ENCODE peak calls at places on chromosomes 16 and 17, in six cellular contexts. L is GM12865, S is astrocyte of the spinal cord, C is left lung, P is neural crest cell, H is right atrium auricular region. T is an unnamed sample.

GRCh38 chr17:57033296-57033695 is 51.8 kb upstream of the AKAP1 start:
- DNase-seq in L (no peak), S (peak; percentile 42), C (peak; percentile 47), P (no peak), H (no peak), T (no peak)

GRCh38 chr16:30010817-30011504 is at the start of gene DOC2A:
- DNase-seq in L (no peak), S (no peak), C (no peak), P (peak; percentile 48), H (no peak), T (no peak)

GRCh38 chr16:24713379-24713778 is 16.1 kb upstream of the TNRC6A start:
- DNase-seq in L (no peak), S (no peak), C (no peak), P (no peak), H (no peak), T (no peak)

GRCh38 chr16:24834459-24835335 is 11.1 kb upstream of the SLC5A11 start:
- DNase-seq in L (peak; percentile 8), S (peak; percentile 41), C (no peak), P (no peak), H (no peak), T (no peak)

GRCh38 chr17:44314869-44315661 is 6.7 kb downstream of the RUNDC3A start:
- DNase-seq in L (peak; percentile 57), S (no peak), C (no peak), P (no peak), H (no peak), T (no peak)

GRCh38 chr16:2769675-2770056 is 7.4 kb downstream of the ELOB start:
- DNase-seq in L (no peak), S (no peak), C (peak; percentile 60), P (no peak), H (no peak), T (no peak)

GRCh38 chr16:80804451-80805383 is at the start of gene CDYL2:
- DNase-seq in L (peak; percentile 70), S (no peak), C (peak; percentile 49), P (peak; percentile 4), H (no peak), T (peak; percentile 55)

GRCh38 chr17:66840061-66840460 is 5.1 kb downstream of the CACNG5 start:
- DNase-seq in L (no peak), S (no peak), C (no peak), P (no peak), H (no peak), T (no peak)

GRCh38 chr17:9612016-9612415 is 33.3 kb upstream of the USP43 start:
- DNase-seq in L (no peak), S (no peak), C (no peak), P (no peak), H (no peak), T (no peak)

GRCh38 chr17:21539146-21539545 is 153.2 kb upstream of the KCNJ18 start:
- DNase-seq in L (no peak), S (no peak), C (no peak), P (no peak), H (no peak), T (no peak)

GRCh38 chr16:69396187-69397061 is 10.6 kb upstream of the TERF2 start:
- DNase-seq in L (peak; percentile 86), S (peak; percentile 92), C (peak; percentile 63), P (peak; percentile 86), H (peak; percentile 87), T (no peak)

GRCh38 chr17:28524476-28525415 is 18.6 kb downstream of the FOXN1 start:
- DNase-seq in L (no peak), S (peak; percentile 52), C (peak; percentile 73), P (no peak), H (no peak), T (no peak)

GRCh38 chr17:82236142-82236971 is 7.5 kb downstream of the SLC16A3 start:
- DNase-seq in L (peak; percentile 62), S (peak; percentile 63), C (peak; percentile 53), P (peak; percentile 68), H (no peak), T (peak; percentile 58)

GRCh38 chr17:57530508-57530907 is 214.6 kb downstream of the CCDC182 start:
- DNase-seq in L (no peak), S (no peak), C (no peak), P (no peak), H (no peak), T (no peak)

GRCh38 chr17:14332331-14332730 is 31.4 kb downstream of the HS3ST3B1 start:
- DNase-seq in L (no peak), S (no peak), C (no peak), P (no peak), H (no peak), T (no peak)

GRCh38 chr16:8905795-8906591 is 23.8 kb downstream of the LITAFD start:
- DNase-seq in L (no peak), S (no peak), C (no peak), P (no peak), H (no peak), T (no peak)

GRCh38 chr16:30368122-30368791 is 2.0 kb downstream of the TBC1D10B start:
- DNase-seq in L (no peak), S (peak; percentile 46), C (peak; percentile 62), P (no peak), H (peak; percentile 70), T (no peak)

GRCh38 chr16:74743668-74744299 is 30.8 kb downstream of the FA2H start:
- DNase-seq in L (no peak), S (peak; percentile 36), C (peak; percentile 85), P (no peak), H (no peak), T (no peak)

GRCh38 chr16:84950906-84951305 is 60.4 kb downstream of the ZDHHC7 start:
- DNase-seq in L (peak; percentile 55), S (no peak), C (no peak), P (peak; percentile 31), H (no peak), T (no peak)

GRCh38 chr17:80348551-80349436 is 66.2 kb upstream of the ENDOV start:
- DNase-seq in L (no peak), S (no peak), C (no peak), P (no peak), H (no peak), T (no peak)

GRCh38 chr16:73231969-73232554 is 184.1 kb upstream of the ZFHX3 start:
- DNase-seq in L (no peak), S (no peak), C (no peak), P (no peak), H (no peak), T (no peak)

GRCh38 chr17:4003501-4004421 is 39.5 kb upstream of the ATP2A3 start:
- DNase-seq in L (no peak), S (no peak), C (no peak), P (no peak), H (no peak), T (no peak)

GRCh38 chr17:77905766-77906165 is 52.7 kb upstream of the TNRC6C start:
- DNase-seq in L (no peak), S (no peak), C (no peak), P (no peak), H (no peak), T (no peak)

GRCh38 chr17:42679001-42679491 is 2.3 kb upstream of the PLEKHH3 start:
- DNase-seq in L (peak; percentile 83), S (peak; percentile 53), C (peak; percentile 72), P (no peak), H (peak; percentile 68), T (no peak)

GRCh38 chr16:84489141-84489540 is 15.3 kb downstream of the MEAK7 start:
- DNase-seq in L (no peak), S (no peak), C (no peak), P (no peak), H (no peak), T (no peak)

GRCh38 chr17:76561332-76561731 is 21.5 kb downstream of the PRCD start:
- DNase-seq in L (peak; percentile 77), S (no peak), C (no peak), P (no peak), H (no peak), T (no peak)

GRCh38 chr17:7852919-7853692 is 1.8 kb upstream of the TMEM88 start:
- DNase-seq in L (no peak), S (no peak), C (no peak), P (no peak), H (no peak), T (no peak)

GRCh38 chr17:6830383-6830986 is 1.0 kb downstream of the TEKT1 start:
- DNase-seq in L (no peak), S (no peak), C (no peak), P (no peak), H (no peak), T (no peak)

GRCh38 chr17:2198917-2199316 is 104.7 kb downstream of the SMG6 start:
- DNase-seq in L (no peak), S (peak; percentile 55), C (no peak), P (no peak), H (no peak), T (no peak)

GRCh38 chr17:71071837-71072236 is 902.5 kb downstream of the KCNJ2 start:
- DNase-seq in L (no peak), S (peak; percentile 99), C (peak; percentile 40), P (no peak), H (no peak), T (no peak)

GRCh38 chr16:25838724-25839186 is 147.0 kb downstream of the HS3ST4 start:
- DNase-seq in L (peak; percentile 52), S (peak; percentile 46), C (no peak), P (peak; percentile 31), H (no peak), T (no peak)
- TF ChIP-seq CTCF in L (peak; percentile 61), S (peak; percentile 61), C (peak; percentile 68), P (peak; percentile 87), H (peak; percentile 85), T (peak; percentile 72)

GRCh38 chr17:324151-324571 is 28.4 kb downstream of the RPH3AL start:
- DNase-seq in L (no peak), S (no peak), C (no peak), P (no peak), H (no peak), T (peak; percentile 5)
- TF ChIP-seq CTCF in L (no peak), S (no peak), C (no peak), P (no peak), H (no peak), T (no peak)

GRCh38 chr16:1184156-1184868 is 31.4 kb downstream of the CACNA1H start:
- DNase-seq in L (no peak), S (no peak), C (no peak), P (no peak), H (no peak), T (no peak)
- TF ChIP-seq CTCF in L (no peak), S (no peak), C (no peak), P (peak; percentile 21), H (no peak), T (no peak)

GRCh38 chr17:73434154-73434553 is 122.4 kb upstream of the CDC42EP4 start:
- DNase-seq in L (no peak), S (no peak), C (no peak), P (no peak), H (no peak), T (no peak)
- TF ChIP-seq CTCF in L (no peak), S (no peak), C (no peak), P (no peak), H (no peak), T (no peak)

T was measured in activated B cell treated with CpG ODN at 0.5 μM for 24 hours.